ENCODE peak calls at places on chromosome X, in seven cellular contexts. One of them, this sample, is unnamed.

GRCh38 chrX:139909716-139910115 is 23.1 kb downstream of the ATP11C start:
- DNase-seq in heart left ventricle: no peak
- DNase-seq in A549: no peak
- DNase-seq in H54: no peak
- DNase-seq in adrenal gland: no peak
- DNase-seq in sigmoid colon: no peak
- DNase-seq in testis: no peak
- DNase-seq in this sample: no peak

GRCh38 chrX:274904-275475 is 6.2 kb upstream of the PLCXD1 start:
- DNase-seq in A549: no peak
- DNase-seq in testis: no peak
- DNase-seq in H54: no peak
- DNase-seq in adrenal gland: peak; percentile 38
- DNase-seq in sigmoid colon: no peak
- DNase-seq in heart left ventricle: peak; percentile 65
- DNase-seq in this sample: no peak

GRCh38 chrX:33204889-33205288 is 6.5 kb downstream of the DMD start:
- DNase-seq in adrenal gland: peak; percentile 74
- DNase-seq in A549: no peak
- DNase-seq in heart left ventricle: peak; percentile 23
- DNase-seq in testis: no peak
- DNase-seq in H54: no peak
- DNase-seq in sigmoid colon: no peak
- DNase-seq in this sample: no peak

GRCh38 chrX:104165894-104166734 is at the start of gene FAM199X:
- DNase-seq in testis: peak; percentile 88
- DNase-seq in heart left ventricle: peak; percentile 90
- DNase-seq in adrenal gland: peak; percentile 88
- DNase-seq in A549: peak; percentile 76
- DNase-seq in sigmoid colon: peak; percentile 94
- DNase-seq in H54: peak; percentile 60
- DNase-seq in this sample: peak; percentile 92

GRCh38 chrX:10619311-10620015 is 922 bp downstream of the MID1 start:
- DNase-seq in H54: no peak
- DNase-seq in adrenal gland: no peak
- DNase-seq in heart left ventricle: no peak
- DNase-seq in A549: no peak
- DNase-seq in sigmoid colon: no peak
- DNase-seq in testis: peak; percentile 25
- DNase-seq in this sample: no peak

GRCh38 chrX:122565952-122566351 is 618.1 kb upstream of the GRIA3 start:
- DNase-seq in adrenal gland: peak; percentile 33
- DNase-seq in H54: peak; percentile 9
- DNase-seq in sigmoid colon: no peak
- DNase-seq in A549: no peak
- DNase-seq in heart left ventricle: peak; percentile 57
- DNase-seq in testis: no peak
- DNase-seq in this sample: no peak

GRCh38 chrX:5632061-5632614 is 596.5 kb downstream of the NLGN4X start:
- DNase-seq in adrenal gland: no peak
- DNase-seq in H54: no peak
- DNase-seq in A549: no peak
- DNase-seq in sigmoid colon: no peak
- DNase-seq in heart left ventricle: no peak
- DNase-seq in testis: no peak
- DNase-seq in this sample: no peak

GRCh38 chrX:46777971-46778810 is 19.3 kb upstream of the SLC9A7 start:
- DNase-seq in A549: no peak
- DNase-seq in H54: no peak
- DNase-seq in adrenal gland: peak; percentile 32
- DNase-seq in sigmoid colon: no peak
- DNase-seq in heart left ventricle: no peak
- DNase-seq in testis: peak; percentile 13
- DNase-seq in this sample: no peak

GRCh38 chrX:47145408-47146120 is 543 bp downstream of the RBM10 start:
- DNase-seq in testis: peak; percentile 23
- DNase-seq in H54: no peak
- DNase-seq in sigmoid colon: peak; percentile 64
- DNase-seq in heart left ventricle: no peak
- DNase-seq in adrenal gland: no peak
- DNase-seq in A549: peak; percentile 25
- DNase-seq in this sample: no peak

GRCh38 chrX:132270699-132271098 is 51.5 kb upstream of the RAP2C start:
- DNase-seq in A549: no peak
- DNase-seq in adrenal gland: no peak
- DNase-seq in H54: no peak
- DNase-seq in testis: peak; percentile 54
- DNase-seq in heart left ventricle: peak; percentile 59
- DNase-seq in sigmoid colon: peak; percentile 88
- DNase-seq in this sample: no peak

GRCh38 chrX:40908857-40909475 is 173.6 kb upstream of the MED14 start:
- DNase-seq in sigmoid colon: no peak
- DNase-seq in testis: no peak
- DNase-seq in heart left ventricle: no peak
- DNase-seq in H54: no peak
- DNase-seq in adrenal gland: no peak
- DNase-seq in A549: peak; percentile 30
- DNase-seq in this sample: no peak

GRCh38 chrX:124211312-124211942 is 121.0 kb upstream of the TEX13D start:
- DNase-seq in sigmoid colon: no peak
- DNase-seq in H54: no peak
- DNase-seq in testis: no peak
- DNase-seq in adrenal gland: no peak
- DNase-seq in A549: peak; percentile 20
- DNase-seq in heart left ventricle: no peak
- DNase-seq in this sample: peak; percentile 42

GRCh38 chrX:71533850-71534515 is 1.1 kb downstream of the OGT start:
- DNase-seq in heart left ventricle: peak; percentile 47
- DNase-seq in sigmoid colon: no peak
- DNase-seq in adrenal gland: peak; percentile 35
- DNase-seq in testis: peak; percentile 60
- DNase-seq in H54: no peak
- DNase-seq in A549: peak; percentile 16
- DNase-seq in this sample: peak; percentile 73

GRCh38 chrX:131746491-131746968 is 202.7 kb downstream of the OR13H1 start:
- DNase-seq in adrenal gland: peak; percentile 86
- DNase-seq in A549: peak; percentile 47
- DNase-seq in heart left ventricle: peak; percentile 84
- DNase-seq in H54: peak; percentile 13
- DNase-seq in sigmoid colon: peak; percentile 93
- DNase-seq in testis: peak; percentile 17
- DNase-seq in this sample: peak; percentile 5

GRCh38 chrX:31063114-31063513 is 8.7 kb downstream of the FTHL17 start:
- DNase-seq in adrenal gland: no peak
- DNase-seq in A549: no peak
- DNase-seq in sigmoid colon: no peak
- DNase-seq in H54: no peak
- DNase-seq in testis: no peak
- DNase-seq in heart left ventricle: no peak
- DNase-seq in this sample: no peak

GRCh38 chrX:1400049-1400448 is 8.1 kb upstream of the SLC25A6 start:
- DNase-seq in adrenal gland: no peak
- DNase-seq in A549: no peak
- DNase-seq in testis: no peak
- DNase-seq in heart left ventricle: no peak
- DNase-seq in sigmoid colon: peak; percentile 21
- DNase-seq in H54: no peak
- DNase-seq in this sample: no peak
- TF ChIP-seq POLR2A in adrenal gland: no peak
- TF ChIP-seq POLR2A in A549: no peak
- TF ChIP-seq POLR2A in testis: no peak
- TF ChIP-seq POLR2A in heart left ventricle: no peak
- TF ChIP-seq POLR2A in sigmoid colon: no peak
- TF ChIP-seq POLR2A in H54: no peak
- TF ChIP-seq POLR2A in this sample: no peak

GRCh38 chrX:49100704-49101628 is 21.3 kb upstream of the WDR45 start:
- DNase-seq in testis: peak; percentile 92
- DNase-seq in heart left ventricle: peak; percentile 93
- DNase-seq in adrenal gland: peak; percentile 92
- DNase-seq in H54: peak; percentile 57
- DNase-seq in A549: peak; percentile 98
- DNase-seq in sigmoid colon: peak; percentile 95
- DNase-seq in this sample: peak; percentile 97
- TF ChIP-seq POLR2A in testis: no peak
- TF ChIP-seq POLR2A in heart left ventricle: peak; percentile 62
- TF ChIP-seq POLR2A in adrenal gland: no peak
- TF ChIP-seq POLR2A in H54: peak; percentile 68
- TF ChIP-seq POLR2A in A549: peak; percentile 84
- TF ChIP-seq POLR2A in sigmoid colon: peak; percentile 36
- TF ChIP-seq POLR2A in this sample: peak; percentile 86

GRCh38 chrX:64230123-64230970 is at the start of gene ASB12:
- DNase-seq in H54: no peak
- DNase-seq in testis: no peak
- DNase-seq in heart left ventricle: peak; percentile 36
- DNase-seq in A549: no peak
- DNase-seq in sigmoid colon: no peak
- DNase-seq in adrenal gland: no peak
- DNase-seq in this sample: no peak
- TF ChIP-seq POLR2A in H54: no peak
- TF ChIP-seq POLR2A in testis: no peak
- TF ChIP-seq POLR2A in heart left ventricle: no peak
- TF ChIP-seq POLR2A in A549: no peak
- TF ChIP-seq POLR2A in sigmoid colon: no peak
- TF ChIP-seq POLR2A in adrenal gland: no peak
- TF ChIP-seq POLR2A in this sample: no peak

GRCh38 chrX:18885317-18886004 is 98.5 kb downstream of the PHKA2 start:
- DNase-seq in testis: no peak
- DNase-seq in adrenal gland: peak; percentile 59
- DNase-seq in H54: no peak
- DNase-seq in sigmoid colon: peak; percentile 54
- DNase-seq in A549: no peak
- DNase-seq in heart left ventricle: no peak
- DNase-seq in this sample: no peak

GRCh38 chrX:18886005-18886343 is 97.9 kb downstream of the PHKA2 start:
- DNase-seq in testis: no peak
- DNase-seq in heart left ventricle: no peak
- DNase-seq in H54: no peak
- DNase-seq in A549: no peak
- DNase-seq in adrenal gland: no peak
- DNase-seq in sigmoid colon: no peak
- DNase-seq in this sample: no peak

GRCh38 chrX:18887177-18887820 is 96.6 kb downstream of the PHKA2 start:
- DNase-seq in A549: no peak
- DNase-seq in sigmoid colon: peak; percentile 64
- DNase-seq in testis: no peak
- DNase-seq in H54: no peak
- DNase-seq in heart left ventricle: peak; percentile 80
- DNase-seq in adrenal gland: no peak
- DNase-seq in this sample: no peak

GRCh38 chrX:18887821-18888205 is 96.1 kb downstream of the PHKA2 start:
- DNase-seq in A549: no peak
- DNase-seq in adrenal gland: no peak
- DNase-seq in heart left ventricle: no peak
- DNase-seq in H54: no peak
- DNase-seq in testis: no peak
- DNase-seq in sigmoid colon: no peak
- DNase-seq in this sample: no peak

GRCh38 chrX:18886344-18887161 is 97.4 kb downstream of the PHKA2 start:
- DNase-seq in adrenal gland: peak; percentile 95
- DNase-seq in sigmoid colon: peak; percentile 88
- DNase-seq in A549: peak; percentile 52
- DNase-seq in testis: peak; percentile 83
- DNase-seq in H54: peak; percentile 28
- DNase-seq in heart left ventricle: peak; percentile 88
- DNase-seq in this sample: peak; percentile 64
- TF ChIP-seq POLR2A in adrenal gland: no peak
- TF ChIP-seq POLR2A in sigmoid colon: no peak
- TF ChIP-seq POLR2A in A549: peak; percentile 27
- TF ChIP-seq POLR2A in testis: no peak
- TF ChIP-seq POLR2A in H54: peak; percentile 47
- TF ChIP-seq POLR2A in heart left ventricle: peak; percentile 27
- TF ChIP-seq POLR2A in this sample: no peak

GRCh38 chrX:154458116-154458953 is at the start of gene PLXNA3:
- DNase-seq in A549: no peak
- DNase-seq in H54: peak; percentile 62
- DNase-seq in testis: peak; percentile 29
- DNase-seq in adrenal gland: no peak
- DNase-seq in heart left ventricle: no peak
- DNase-seq in sigmoid colon: no peak
- DNase-seq in this sample: peak; percentile 63
- TF ChIP-seq POLR2A in A549: peak; percentile 71
- TF ChIP-seq POLR2A in H54: peak; percentile 87
- TF ChIP-seq POLR2A in testis: no peak
- TF ChIP-seq POLR2A in adrenal gland: peak; percentile 55
- TF ChIP-seq POLR2A in heart left ventricle: peak; percentile 14
- TF ChIP-seq POLR2A in sigmoid colon: no peak
- TF ChIP-seq POLR2A in this sample: peak; percentile 41

DNA sequence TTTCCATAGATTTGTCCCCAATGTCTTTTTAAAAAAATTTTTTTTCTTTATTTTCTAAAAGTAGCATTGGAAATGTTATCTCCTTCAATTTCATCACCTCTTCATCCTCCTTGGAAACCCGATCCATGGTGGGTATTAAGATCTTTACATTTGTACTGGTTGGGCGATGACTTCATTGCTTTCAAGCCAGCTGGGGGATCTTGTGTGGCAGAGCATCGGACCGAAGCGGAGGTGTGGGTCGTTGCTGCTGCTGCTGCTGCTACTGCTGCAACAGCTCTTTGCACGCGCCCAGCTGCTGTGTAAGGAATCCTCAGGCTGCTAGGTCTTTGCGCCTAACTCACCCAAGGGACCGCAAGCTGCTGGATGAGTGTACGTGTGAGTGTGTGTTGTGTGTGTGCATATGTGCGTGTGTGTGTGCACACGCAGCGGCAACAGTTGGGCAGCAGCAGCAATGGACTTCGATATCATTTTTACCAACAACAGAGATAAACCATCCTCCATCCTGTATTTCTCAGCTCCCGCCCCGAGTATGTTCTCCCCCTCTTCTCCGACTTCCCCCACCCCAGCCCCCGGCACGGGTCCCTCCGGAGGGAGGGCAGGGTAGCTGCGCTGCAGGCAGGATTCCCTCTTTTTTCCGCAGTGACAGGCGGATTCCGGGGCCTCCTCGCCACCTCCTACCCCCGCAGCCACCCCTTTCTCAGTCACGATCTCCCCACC is 768 bp upstream of the CDKL5 start:
- DNase-seq in A549: peak; percentile 28
- DNase-seq in H54: no peak
- DNase-seq in testis: peak; percentile 33
- DNase-seq in adrenal gland: peak; percentile 21
- DNase-seq in heart left ventricle: peak; percentile 28
- DNase-seq in sigmoid colon: peak; percentile 69
- DNase-seq in this sample: peak; percentile 19
- TF ChIP-seq POLR2A in A549: no peak
- TF ChIP-seq POLR2A in H54: no peak
- TF ChIP-seq POLR2A in testis: no peak
- TF ChIP-seq POLR2A in adrenal gland: no peak
- TF ChIP-seq POLR2A in heart left ventricle: no peak
- TF ChIP-seq POLR2A in sigmoid colon: no peak
- TF ChIP-seq POLR2A in this sample: no peak

GRCh38 chrX:21741378-21741777 is 16.5 kb downstream of the SMPX start:
- DNase-seq in H54: no peak
- DNase-seq in A549: no peak
- DNase-seq in adrenal gland: no peak
- DNase-seq in heart left ventricle: no peak
- DNase-seq in testis: no peak
- DNase-seq in sigmoid colon: no peak
- DNase-seq in this sample: no peak
- TF ChIP-seq POLR2A in H54: no peak
- TF ChIP-seq POLR2A in A549: no peak
- TF ChIP-seq POLR2A in adrenal gland: no peak
- TF ChIP-seq POLR2A in heart left ventricle: no peak
- TF ChIP-seq POLR2A in testis: no peak
- TF ChIP-seq POLR2A in sigmoid colon: no peak
- TF ChIP-seq POLR2A in this sample: no peak

GRCh38 chrX:68090266-68090665 is 343.0 kb downstream of the OPHN1 start:
- DNase-seq in testis: no peak
- DNase-seq in adrenal gland: no peak
- DNase-seq in heart left ventricle: no peak
- DNase-seq in sigmoid colon: no peak
- DNase-seq in A549: no peak
- DNase-seq in H54: no peak
- DNase-seq in this sample: no peak
- TF ChIP-seq POLR2A in testis: no peak
- TF ChIP-seq POLR2A in adrenal gland: no peak
- TF ChIP-seq POLR2A in heart left ventricle: no peak
- TF ChIP-seq POLR2A in sigmoid colon: no peak
- TF ChIP-seq POLR2A in A549: no peak
- TF ChIP-seq POLR2A in H54: no peak
- TF ChIP-seq POLR2A in this sample: no peak

This sample was measured in erythroblast.